ENCODE peak calls at places on chromosomes 11 and 22, in seven cellular contexts. B is HepG2, W is IMR-90, Y is H1, G is K562, H is SK-N-SH, N is HCT116. R is an unnamed sample.

GRCh38 chr11:82988936-82989627 is 82.6 kb downstream of the RAB30 start:
- DNase-seq in B (peak; percentile 96), W (peak; percentile 33), Y (no peak), G (peak; percentile 57), H (no peak), N (no peak), R (no peak)

GRCh38 chr11:118241191-118242098 is 10.7 kb downstream of the MPZL3 start:
- DNase-seq in B (peak; percentile 39), W (no peak), Y (no peak), G (peak; percentile 64), H (no peak), N (peak; percentile 95), R (no peak)

GRCh38 chr22:25357056-25357455 is 137.6 kb downstream of the CRYBB2 start:
- DNase-seq in B (no peak), W (no peak), Y (no peak), G (no peak), H (no peak), N (no peak), R (no peak)

GRCh38 chr22:33917744-33918406 is 2.4 kb downstream of the LARGE1 start:
- DNase-seq in B (peak; percentile 36), W (peak; percentile 50), Y (no peak), G (no peak), H (peak; percentile 39), N (no peak), R (peak; percentile 26)

GRCh38 chr11:74953448-74953847 is 4.4 kb downstream of the SPCS2 start:
- DNase-seq in B (no peak), W (no peak), Y (no peak), G (no peak), H (no peak), N (no peak), R (no peak)

GRCh38 chr11:19506803-19507466 is 205.7 kb upstream of the NAV2 start:
- DNase-seq in B (no peak), W (no peak), Y (no peak), G (no peak), H (no peak), N (no peak), R (no peak)

GRCh38 chr11:94602430-94603372 is 35.5 kb downstream of the PIWIL4 start:
- DNase-seq in B (peak; percentile 66), W (peak; percentile 86), Y (no peak), G (peak; percentile 20), H (no peak), N (no peak), R (peak; percentile 28)

GRCh38 chr22:19824197-19825015 is 30.3 kb downstream of the GNB1L start:
- DNase-seq in B (peak; percentile 41), W (no peak), Y (no peak), G (no peak), H (no peak), N (no peak), R (no peak)

GRCh38 chr11:15107730-15108515 is 6.8 kb upstream of the INSC start:
- DNase-seq in B (no peak), W (peak; percentile 55), Y (no peak), G (no peak), H (no peak), N (no peak), R (no peak)

GRCh38 chr11:109677876-109678275 is 255.9 kb downstream of the C11orf87 start:
- DNase-seq in B (no peak), W (no peak), Y (no peak), G (no peak), H (no peak), N (no peak), R (no peak)

GRCh38 chr11:8803973-8804372 is 107.0 kb upstream of the AKIP1 start:
- DNase-seq in B (no peak), W (no peak), Y (no peak), G (no peak), H (no peak), N (no peak), R (no peak)
- TF ChIP-seq RAD21 in B (no peak), W (no peak), Y (no peak), G (no peak), H (no peak), N (no peak), R (no peak)

GRCh38 chr11:64519541-64519940 is 71.5 kb upstream of the SLC22A12 start:
- DNase-seq in B (no peak), W (no peak), Y (no peak), G (no peak), H (no peak), N (no peak), R (no peak)

GRCh38 chr11:64518928-64519327 is 72.1 kb upstream of the SLC22A12 start:
- DNase-seq in B (no peak), W (no peak), Y (no peak), G (no peak), H (no peak), N (no peak), R (no peak)

GRCh38 chr11:64514596-64514995 is 76.4 kb upstream of the SLC22A12 start:
- DNase-seq in B (no peak), W (no peak), Y (no peak), G (no peak), H (no peak), N (no peak), R (no peak)

GRCh38 chr11:64520013-64520412 is 71.0 kb upstream of the SLC22A12 start:
- DNase-seq in B (no peak), W (no peak), Y (no peak), G (no peak), H (no peak), N (no peak), R (no peak)

GRCh38 chr11:64516226-64516625 is 74.8 kb upstream of the SLC22A12 start:
- DNase-seq in B (no peak), W (no peak), Y (no peak), G (peak; percentile 34), H (no peak), N (no peak), R (no peak)
- TF ChIP-seq RAD21 in B (no peak), W (no peak), Y (peak; percentile 49), G (no peak), H (no peak), N (peak; percentile 14), R (no peak)

GRCh38 chr11:73376803-73377629 is 817 bp downstream of the RELT start:
- DNase-seq in B (peak; percentile 54), W (peak; percentile 72), Y (no peak), G (peak; percentile 82), H (peak; percentile 76), N (peak; percentile 40), R (peak; percentile 82)

GRCh38 chr11:73380897-73381410 is 4.8 kb downstream of the RELT start:
- DNase-seq in B (no peak), W (no peak), Y (no peak), G (no peak), H (no peak), N (no peak), R (no peak)

GRCh38 chr11:73381589-73381988 is 5.4 kb downstream of the RELT start:
- DNase-seq in B (no peak), W (no peak), Y (no peak), G (no peak), H (no peak), N (no peak), R (no peak)

GRCh38 chr11:73380321-73380720 is 4.1 kb downstream of the RELT start:
- DNase-seq in B (no peak), W (no peak), Y (no peak), G (no peak), H (no peak), N (no peak), R (no peak)

DNA sequence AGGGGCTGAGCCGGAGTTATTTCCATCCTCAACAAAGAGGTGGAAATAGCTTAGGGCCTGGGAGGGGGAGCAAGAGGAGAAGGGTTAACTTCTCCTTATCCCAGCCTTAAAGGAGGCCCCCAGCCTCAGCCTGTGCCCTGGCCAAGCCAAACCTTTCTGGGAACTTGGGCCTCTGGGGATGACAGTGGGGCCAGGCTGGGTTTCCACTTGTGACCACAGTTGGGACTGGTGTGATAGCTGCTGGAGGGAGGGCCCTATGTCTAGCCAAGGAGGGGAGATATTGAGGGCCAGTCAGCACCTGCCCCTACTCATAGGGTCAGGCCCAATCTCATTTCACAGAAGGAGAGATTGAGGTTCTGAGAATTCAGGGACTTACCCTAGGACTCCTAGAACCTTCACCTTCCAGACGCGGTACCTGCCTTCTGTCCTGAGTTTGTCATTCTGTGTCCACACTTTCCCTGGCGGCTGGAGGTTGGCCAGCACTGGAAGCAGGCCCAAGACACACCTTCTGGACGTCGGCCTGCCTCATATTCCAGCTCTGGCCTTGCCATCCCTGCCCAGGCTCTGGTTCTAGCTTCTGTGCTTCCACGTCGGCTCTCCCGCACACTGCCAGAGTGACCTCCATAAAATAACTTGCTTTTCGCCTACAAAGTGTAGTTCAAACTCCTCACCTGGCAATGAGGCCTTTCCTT is 3.1 kb downstream of the RELT start:
- DNase-seq in B (no peak), W (no peak), Y (no peak), G (peak; percentile 43), H (no peak), N (no peak), R (no peak)
- TF ChIP-seq RAD21 in B (no peak), W (no peak), Y (no peak), G (no peak), H (no peak), N (no peak), R (no peak)

DNA sequence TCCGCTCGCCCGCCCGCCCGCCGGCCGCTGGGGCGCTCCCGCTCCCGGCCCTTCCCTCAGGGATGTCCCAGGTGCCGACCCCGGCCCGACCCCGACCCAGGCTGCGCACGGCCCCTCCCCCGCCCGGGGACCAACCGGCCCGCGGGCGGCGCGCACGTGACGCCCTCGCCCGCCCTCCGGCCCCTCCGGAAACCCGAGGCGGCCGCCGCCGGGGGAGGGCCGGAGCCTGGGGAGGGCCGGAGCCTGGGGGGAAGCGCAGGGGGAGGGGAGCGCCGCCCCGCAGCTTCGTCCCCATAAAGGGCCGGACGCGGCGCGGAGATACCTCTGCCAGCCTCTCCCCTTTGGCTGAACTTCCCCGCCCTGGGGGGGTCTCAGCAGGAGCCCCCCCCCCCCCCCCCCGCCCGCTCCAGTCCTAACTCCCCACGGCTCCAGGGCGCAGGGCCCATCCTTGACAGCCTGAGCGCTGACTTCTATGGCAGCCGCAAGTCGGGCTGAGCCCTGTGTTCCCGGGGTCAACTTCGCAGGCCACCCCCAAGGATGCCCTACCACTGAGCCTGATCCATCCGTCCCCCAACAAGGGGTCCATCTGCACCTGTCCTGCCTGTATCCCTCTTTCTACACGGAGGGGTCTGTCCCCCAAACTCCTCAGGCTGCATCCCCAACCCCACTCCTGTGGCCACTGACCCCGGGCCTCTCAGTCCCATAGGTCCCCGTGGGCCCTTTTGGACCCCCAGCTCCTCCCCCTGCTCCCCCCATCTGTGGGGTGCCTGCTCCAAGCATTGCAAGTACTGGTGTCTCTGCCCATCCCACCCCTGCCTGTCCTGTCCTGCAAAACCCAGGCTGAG is at the start of gene MAPK12:
- DNase-seq in B (no peak), W (no peak), Y (no peak), G (peak; percentile 84), H (peak; percentile 88), N (no peak), R (no peak)
- TF ChIP-seq RAD21 in B (no peak), W (no peak), Y (no peak), G (no peak), H (no peak), N (no peak), R (no peak)